ENCODE peak calls at places on chromosome 13, in four cellular contexts. X is fibroblast of mammary gland, D is WERI-Rb-1, U is body of pancreas. P is an unnamed sample.

GRCh38 chr13:53138369-53139036 is 109.9 kb downstream of the OLFM4 start:
- DNase-seq in D (no peak), U (peak), X (peak), P (no peak)

GRCh38 chr13:98828614-98829013 is 76.1 kb upstream of the SLC15A1 start:
- DNase-seq in X (no peak), D (no peak), U (peak), P (no peak)

GRCh38 chr13:37981932-37982331 is 112.4 kb upstream of the TRPC4 start:
- DNase-seq in U (no peak), X (no peak), D (no peak), P (no peak)

GRCh38 chr13:52128714-52129700 is at the start of gene NEK5:
- DNase-seq in X (peak), D (peak), U (peak), P (peak)

GRCh38 chr13:50375792-50376191 is 360.5 kb downstream of the KCNRG start:
- DNase-seq in U (no peak), X (peak), D (no peak), P (no peak)

GRCh38 chr13:109274188-109274821 is 512.1 kb downstream of the IRS2 start:
- DNase-seq in D (no peak), U (peak), X (peak), P (no peak)

GRCh38 chr13:35839746-35840273 is 291.4 kb downstream of the DCLK1 start:
- DNase-seq in D (no peak), U (no peak), X (no peak), P (no peak)

GRCh38 chr13:20118268-20119140 is 42.3 kb downstream of the GJA3 start:
- DNase-seq in U (peak), D (peak), X (peak), P (peak)

GRCh38 chr13:35472308-35473008 is 4.0 kb downstream of the MAB21L1 start:
- DNase-seq in X (peak), U (no peak), D (peak), P (no peak)

GRCh38 chr13:95341441-95341840 is 40.2 kb upstream of the ABCC4 start:
- DNase-seq in U (no peak), D (no peak), X (no peak), P (no peak)

GRCh38 chr13:19605161-19605955 is 28.1 kb upstream of the MPHOSPH8 start:
- DNase-seq in X (no peak), U (no peak), D (no peak), P (no peak)

GRCh38 chr13:24313449-24313848 is 4.1 kb downstream of the C1QTNF9 start:
- DNase-seq in X (peak), D (no peak), U (no peak), P (no peak)
- TF ChIP-seq CTCF in X (peak), D (peak), U (peak), P (peak)

GRCh38 chr13:58994077-58994476 is 1169.7 kb downstream of the DIAPH3 start:
- DNase-seq in U (no peak), X (no peak), D (no peak), P (no peak)

GRCh38 chr13:58999851-59000250 is 1163.9 kb downstream of the DIAPH3 start:
- DNase-seq in X (no peak), U (no peak), D (no peak), P (no peak)

GRCh38 chr13:58991826-58992477 is 1171.8 kb downstream of the DIAPH3 start:
- DNase-seq in U (no peak), X (no peak), D (no peak), P (no peak)

GRCh38 chr13:58992478-58993042 is 1171.2 kb downstream of the DIAPH3 start:
- DNase-seq in X (no peak), D (no peak), U (no peak), P (no peak)

GRCh38 chr13:58994778-58995177 is 1169.0 kb downstream of the DIAPH3 start:
- DNase-seq in U (no peak), D (no peak), X (no peak), P (no peak)
- TF ChIP-seq CTCF in U (no peak), D (no peak), X (no peak), P (peak)

DNA sequence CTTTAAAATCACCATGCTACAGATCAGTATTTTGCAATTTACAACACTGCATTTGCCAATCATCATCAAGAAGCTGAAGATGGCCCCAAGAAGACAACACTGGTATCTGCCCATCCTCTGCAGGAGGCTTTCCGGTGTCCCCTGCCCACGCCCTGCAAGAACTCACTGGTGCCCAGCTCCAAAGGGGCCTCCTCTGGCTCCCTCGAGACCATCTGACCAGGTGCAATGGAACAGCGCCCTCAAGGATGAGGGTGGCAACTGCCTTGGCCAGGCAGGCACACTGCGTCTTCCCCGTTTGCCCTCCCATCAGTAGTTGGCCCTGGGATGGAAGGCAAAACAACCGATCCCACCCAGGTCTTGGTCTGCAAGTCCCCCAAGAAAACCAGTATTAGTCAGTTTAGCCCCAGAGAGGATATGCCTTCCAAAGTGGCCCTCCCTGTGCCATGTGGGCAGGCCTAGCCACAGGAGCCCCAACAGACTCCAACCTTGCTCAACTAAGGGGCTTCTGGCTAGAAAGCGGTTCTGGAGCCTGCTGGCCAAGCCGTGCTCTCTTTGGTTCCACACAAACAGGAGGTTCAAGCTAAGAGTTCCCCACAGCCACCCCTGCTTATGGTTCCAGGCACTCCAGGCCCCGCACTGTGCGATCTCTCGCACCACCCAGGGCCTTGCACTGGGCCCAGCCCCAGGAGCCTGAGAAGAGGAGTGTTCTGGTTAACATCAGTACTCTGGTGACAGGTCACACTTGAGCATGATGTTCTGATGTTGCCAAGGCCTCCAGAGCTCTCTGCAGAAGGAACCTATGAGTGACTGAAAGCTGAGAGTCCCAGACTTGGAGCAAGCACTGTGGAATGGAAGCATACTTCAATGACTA is 4.7 kb downstream of the PCID2 start:
- DNase-seq in X (no peak), D (no peak), U (peak), P (no peak)
- TF ChIP-seq CTCF in X (no peak), D (no peak), U (no peak), P (no peak)

GRCh38 chr13:23513460-23513859 is 56.8 kb upstream of the TNFRSF19 start:
- DNase-seq in D (no peak), X (no peak), U (no peak), P (no peak)

GRCh38 chr13:23515116-23515515 is 55.1 kb upstream of the TNFRSF19 start:
- DNase-seq in D (no peak), U (no peak), X (no peak), P (no peak)

GRCh38 chr13:23514076-23514475 is 56.1 kb upstream of the TNFRSF19 start:
- DNase-seq in D (no peak), U (no peak), X (no peak), P (no peak)

GRCh38 chr13:23510979-23511735 is 59.1 kb upstream of the TNFRSF19 start:
- DNase-seq in X (peak), U (peak), D (peak), P (no peak)

DNA sequence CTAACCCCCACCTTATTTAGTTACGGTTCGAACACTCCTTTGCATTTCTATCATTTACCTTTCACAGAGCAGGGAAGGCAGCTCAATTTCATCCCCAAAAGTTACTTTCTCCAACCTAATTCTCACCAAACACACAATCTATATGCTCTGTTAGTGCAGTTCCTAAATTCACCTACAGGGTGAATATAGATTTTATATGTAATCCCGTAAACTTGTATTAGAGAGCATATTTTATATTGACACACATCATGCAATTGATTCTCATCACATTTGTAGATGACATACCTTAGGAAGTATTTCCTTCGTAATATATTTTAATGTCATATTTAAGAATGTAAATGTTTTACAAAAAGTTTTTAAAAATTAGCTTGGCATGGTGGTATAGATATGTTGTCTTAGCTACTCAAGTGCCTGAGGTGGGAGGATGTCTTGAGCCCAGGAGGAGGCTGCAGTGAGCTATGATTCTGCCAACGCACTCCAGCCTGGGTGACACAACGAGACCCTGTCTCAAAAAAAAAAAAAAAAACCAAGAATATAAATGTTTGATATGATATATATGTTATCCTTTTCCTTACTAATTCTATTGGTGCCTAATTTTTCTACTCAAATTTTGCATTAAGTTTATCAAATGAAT is 57.3 kb upstream of the TNFRSF19 start:
- DNase-seq in X (no peak), D (no peak), U (no peak), P (no peak)
- TF ChIP-seq CTCF in X (peak), D (no peak), U (no peak), P (peak)

DNA sequence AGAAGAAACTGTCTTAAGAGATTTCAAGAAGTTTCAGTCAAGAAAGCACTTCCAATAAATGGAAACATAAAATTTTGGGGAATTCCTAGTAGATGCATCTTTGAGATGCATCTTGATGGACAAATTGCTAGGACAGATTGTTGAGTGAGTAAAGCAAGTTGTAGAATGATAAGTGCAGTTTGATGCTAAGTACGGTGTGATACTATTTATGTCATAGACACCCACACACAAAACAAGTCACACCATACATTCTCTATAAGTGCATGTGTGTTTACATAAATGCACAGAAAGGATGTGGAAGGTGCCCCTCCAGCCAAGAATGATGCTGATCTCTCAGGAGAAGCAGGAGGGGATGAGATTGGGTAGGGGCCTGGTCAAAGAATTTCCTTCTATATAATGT is 375.7 kb downstream of the FOXO1 start:
- DNase-seq in X (no peak), D (no peak), U (no peak), P (no peak)
- TF ChIP-seq CTCF in X (no peak), D (no peak), U (no peak), P (no peak)

DNA sequence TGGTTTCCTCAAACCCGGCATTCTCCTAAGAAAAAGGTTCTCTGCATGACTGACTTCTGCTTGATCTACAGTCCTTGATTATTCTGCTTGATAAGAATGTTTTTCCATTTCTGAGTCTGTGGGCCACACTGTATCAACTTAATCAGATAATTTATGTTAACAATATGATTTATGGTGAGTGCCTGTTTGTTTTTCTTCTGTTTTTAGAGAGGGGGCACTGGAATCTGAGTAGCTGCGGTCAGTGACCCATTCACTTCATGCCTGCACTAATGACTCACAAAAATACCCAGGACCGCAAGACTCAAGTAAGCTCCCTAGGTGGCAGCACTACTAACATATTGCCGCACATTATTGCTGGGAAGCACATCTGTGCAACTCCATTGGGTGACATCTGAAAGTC is 542.3 kb upstream of the ATXN8OS start:
- DNase-seq in U (no peak), X (peak), D (peak), P (no peak)
- TF ChIP-seq CTCF in U (no peak), X (no peak), D (peak), P (peak)

GRCh38 chr13:27730191-27730590 is 62.1 kb upstream of the GSX1 start:
- DNase-seq in U (no peak), D (no peak), X (no peak), P (no peak)

GRCh38 chr13:27728271-27728670 is 64.0 kb upstream of the GSX1 start:
- DNase-seq in X (no peak), D (no peak), U (no peak), P (peak)
- TF ChIP-seq CTCF in X (no peak), D (no peak), U (no peak), P (no peak)